ENCODE peak calls at places on chromosomes 6 and 20, in five cellular contexts. F is CD4-positive, alpha-beta T cell; M is HL-60; J is NCI-H1105; T is RCC 7860. V is an unnamed sample.

GRCh38 chr6:16630035-16630643 is 131.1 kb downstream of the ATXN1 start:
- DNase-seq in F (no peak), M (no peak), J (no peak), T (no peak), V (no peak)

GRCh38 chr6:101537917-101538316 is 144.4 kb downstream of the GRIK2 start:
- DNase-seq in F (no peak), M (no peak), J (no peak), T (no peak), V (no peak)

GRCh38 chr6:158347335-158347734 is 35.1 kb downstream of the TULP4 start:
- DNase-seq in F (no peak), M (no peak), J (no peak), T (no peak), V (no peak)

GRCh38 chr6:68082086-68082485 is 553.0 kb upstream of the ADGRB3 start:
- DNase-seq in F (no peak), M (no peak), J (no peak), T (peak), V (no peak)

GRCh38 chr6:1911476-1911875 is 301.8 kb downstream of the FOXC1 start:
- DNase-seq in F (no peak), M (peak), J (no peak), T (no peak), V (no peak)

GRCh38 chr6:155013457-155013876 is 18.4 kb downstream of the TIAM2 start:
- DNase-seq in F (no peak), M (no peak), J (peak), T (no peak), V (no peak)

GRCh38 chr20:24777746-24778145 is 171.3 kb upstream of the CST7 start:
- DNase-seq in F (no peak), M (no peak), J (no peak), T (no peak), V (no peak)

GRCh38 chr6:86706449-86706848 is 230.9 kb upstream of the HTR1E start:
- DNase-seq in F (no peak), M (no peak), J (no peak), T (no peak), V (no peak)

GRCh38 chr6:31114540-31114876 is at the start of gene PSORS1C1:
- DNase-seq in F (no peak), M (no peak), J (no peak), T (peak), V (no peak)

GRCh38 chr6:41049955-41050354 is 3.0 kb upstream of the APOBEC2 start:
- DNase-seq in F (no peak), M (no peak), J (no peak), T (no peak), V (no peak)

GRCh38 chr6:134853111-134854055 is 96.5 kb downstream of the ALDH8A1 start:
- DNase-seq in F (no peak), M (no peak), J (no peak), T (peak), V (no peak)

GRCh38 chr6:20377623-20378265 is 23.9 kb upstream of the E2F3 start:
- DNase-seq in F (no peak), M (no peak), J (no peak), T (peak), V (no peak)

GRCh38 chr6:119742188-119742803 is 392.7 kb upstream of the MAN1A1 start:
- DNase-seq in F (peak), M (peak), J (peak), T (peak), V (no peak)

GRCh38 chr6:35415065-35415880 is 36.9 kb upstream of the FANCE start:
- DNase-seq in F (peak), M (peak), J (peak), T (peak), V (no peak)

GRCh38 chr20:36490191-36490590 is 51.1 kb upstream of the MYL9 start:
- DNase-seq in F (no peak), M (no peak), J (no peak), T (no peak), V (no peak)

GRCh38 chr6:117233146-117233545 is 32.2 kb upstream of the VGLL2 start:
- DNase-seq in F (no peak), M (no peak), J (no peak), T (no peak), V (no peak)

GRCh38 chr6:167401525-167402194 is 76.8 kb downstream of the TTLL2 start:
- DNase-seq in F (no peak), M (no peak), J (peak), T (no peak), V (peak)

GRCh38 chr6:108169801-108170606 is 4.2 kb downstream of the NR2E1 start:
- DNase-seq in F (no peak), M (no peak), J (no peak), T (no peak), V (no peak)

GRCh38 chr6:84825461-84825860 is 61.1 kb upstream of the TBX18 start:
- DNase-seq in F (no peak), M (no peak), J (no peak), T (peak), V (no peak)

GRCh38 chr20:50322703-50323131 is 132.1 kb downstream of the CEBPB start:
- DNase-seq in F (no peak), M (no peak), J (no peak), T (no peak), V (no peak)

GRCh38 chr20:51987812-51988211 is 185.5 kb upstream of the SALL4 start:
- DNase-seq in F (no peak), M (no peak), J (no peak), T (no peak), V (no peak)

GRCh38 chr6:121596441-121596840 is 161.0 kb downstream of the GJA1 start:
- DNase-seq in F (no peak), M (no peak), J (no peak), T (no peak), V (no peak)

GRCh38 chr20:3648941-3649340 is 14.3 kb downstream of the GFRA4 start:
- DNase-seq in F (no peak), M (no peak), J (no peak), T (no peak), V (no peak)

GRCh38 chr6:66731310-66731709 is 1024.3 kb upstream of the EYS start:
- DNase-seq in F (no peak), M (no peak), J (no peak), T (no peak), V (no peak)

GRCh38 chr20:36439040-36439730 is 102.1 kb upstream of the MYL9 start:
- DNase-seq in F (peak), M (peak), J (peak), T (peak), V (no peak)

V was measured in coronary artery.